ENCODE peak calls at places on chromosomes 12 and 14, in four cellular contexts. One of them, this sample, is unnamed.

GRCh38 chr14:39474416-39474911 is 42.2 kb upstream of the FBXO33 start:
- DNase-seq in GM20000: peak
- DNase-seq in HepG2: peak
- DNase-seq in uterus: no peak
- DNase-seq in this sample: no peak

GRCh38 chr14:31829256-31829923 is 247.7 kb upstream of the ARHGAP5 start:
- DNase-seq in HepG2: no peak
- DNase-seq in GM20000: no peak
- DNase-seq in uterus: no peak
- DNase-seq in this sample: no peak

GRCh38 chr12:3398196-3398789 is 92.7 kb upstream of the PRMT8 start:
- DNase-seq in HepG2: no peak
- DNase-seq in GM20000: peak
- DNase-seq in uterus: no peak
- DNase-seq in this sample: peak

GRCh38 chr12:9319044-9319841 is 111.0 kb upstream of the PZP start:
- DNase-seq in uterus: no peak
- DNase-seq in GM20000: no peak
- DNase-seq in HepG2: no peak
- DNase-seq in this sample: peak

GRCh38 chr12:51959211-51959610 is 7.7 kb downstream of the ACVR1B start:
- DNase-seq in HepG2: no peak
- DNase-seq in GM20000: no peak
- DNase-seq in uterus: peak
- DNase-seq in this sample: no peak

GRCh38 chr12:131203666-131204415 is 250.1 kb downstream of the ADGRD1 start:
- DNase-seq in GM20000: no peak
- DNase-seq in HepG2: no peak
- DNase-seq in uterus: no peak
- DNase-seq in this sample: no peak

GRCh38 chr12:12776261-12776660 is 9.2 kb upstream of the APOLD1 start:
- DNase-seq in HepG2: peak
- DNase-seq in GM20000: no peak
- DNase-seq in uterus: no peak
- DNase-seq in this sample: no peak

GRCh38 chr12:21637985-21638891 is 19.4 kb downstream of the LDHB start:
- DNase-seq in uterus: no peak
- DNase-seq in HepG2: no peak
- DNase-seq in GM20000: no peak
- DNase-seq in this sample: no peak

GRCh38 chr12:84058136-84058535 is 854.5 kb downstream of the SLC6A15 start:
- DNase-seq in GM20000: no peak
- DNase-seq in uterus: no peak
- DNase-seq in HepG2: no peak
- DNase-seq in this sample: no peak

GRCh38 chr14:54447231-54447692 is 6.1 kb upstream of the CNIH1 start:
- DNase-seq in uterus: no peak
- DNase-seq in HepG2: peak
- DNase-seq in GM20000: no peak
- DNase-seq in this sample: no peak

GRCh38 chr12:38162708-38163441 is 153.7 kb upstream of the ALG10B start:
- DNase-seq in uterus: peak
- DNase-seq in GM20000: peak
- DNase-seq in HepG2: no peak
- DNase-seq in this sample: no peak

GRCh38 chr14:58969951-58970751 is 218.3 kb upstream of the DAAM1 start:
- DNase-seq in GM20000: no peak
- DNase-seq in HepG2: no peak
- DNase-seq in uterus: no peak
- DNase-seq in this sample: no peak

GRCh38 chr12:48128800-48129199 is 9.6 kb downstream of the PFKM start:
- DNase-seq in GM20000: no peak
- DNase-seq in uterus: no peak
- DNase-seq in HepG2: no peak
- DNase-seq in this sample: no peak

GRCh38 chr12:58889557-58889956 is 30.7 kb downstream of the LRIG3 start:
- DNase-seq in HepG2: no peak
- DNase-seq in uterus: no peak
- DNase-seq in GM20000: no peak
- DNase-seq in this sample: no peak

DNA sequence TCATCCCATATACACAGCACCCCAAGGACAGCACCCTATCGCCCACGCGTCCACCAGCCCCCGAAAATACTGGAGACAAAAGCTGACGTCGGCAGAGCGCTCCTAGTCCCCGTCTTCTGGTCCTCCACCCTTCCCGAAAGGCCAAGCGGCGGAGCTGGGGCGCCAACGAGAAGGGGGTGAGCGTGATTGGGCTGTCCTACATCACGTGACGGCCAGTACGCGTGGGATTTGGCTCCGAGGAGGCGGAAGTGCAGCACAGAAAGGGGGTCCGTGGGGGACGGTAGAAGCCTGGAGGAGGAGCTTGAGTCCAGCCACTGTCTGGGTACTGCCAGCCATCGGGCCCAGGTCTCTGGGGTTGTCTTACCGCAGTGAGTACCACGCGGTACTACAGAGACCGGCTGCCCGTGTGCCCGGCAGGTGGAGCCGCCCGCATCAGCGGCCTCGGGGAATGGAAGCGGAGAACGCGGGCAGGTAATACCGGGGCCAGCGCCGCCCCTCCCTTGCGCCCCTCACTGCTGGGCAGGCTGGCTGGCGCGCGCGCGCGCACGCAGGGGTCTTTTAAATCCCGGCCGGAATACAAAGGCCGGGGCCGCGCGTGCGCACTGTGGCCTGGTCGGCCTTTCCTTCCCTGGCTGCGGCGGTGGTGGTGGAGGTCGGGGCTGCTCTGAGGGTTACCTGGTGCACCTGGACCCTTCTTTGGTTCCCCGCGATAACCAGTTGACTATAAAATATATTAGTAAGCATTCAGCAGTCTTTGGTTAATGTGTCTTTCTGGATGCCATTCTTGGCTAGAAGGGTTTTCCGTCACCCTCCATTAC is at the start of gene TDG:
- DNase-seq in GM20000: peak
- DNase-seq in uterus: peak
- DNase-seq in HepG2: peak
- DNase-seq in this sample: peak
- TF ChIP-seq CTCF in GM20000: peak
- TF ChIP-seq CTCF in uterus: peak
- TF ChIP-seq CTCF in HepG2: peak
- TF ChIP-seq CTCF in this sample: no peak

DNA sequence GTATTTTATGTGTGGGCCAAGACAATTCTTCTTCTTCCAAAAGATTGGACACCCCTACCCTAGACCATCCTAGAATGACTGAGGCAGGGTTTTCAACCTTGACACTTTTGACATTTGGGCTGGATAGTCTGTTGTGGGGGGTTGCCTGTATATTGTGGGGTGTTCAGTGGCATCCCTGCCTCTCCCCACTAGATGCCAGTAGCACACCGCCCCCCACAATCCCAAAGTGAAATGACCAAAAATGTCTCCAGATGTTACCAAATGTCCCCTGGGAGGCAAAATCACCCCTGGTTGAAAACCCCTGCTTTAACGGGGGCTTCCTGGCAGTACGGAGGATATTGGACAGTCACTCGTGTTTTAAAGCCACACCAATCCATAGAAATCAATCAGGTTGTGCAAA is 219.6 kb downstream of the PHETA1 start:
- DNase-seq in uterus: no peak
- DNase-seq in HepG2: no peak
- DNase-seq in GM20000: no peak
- DNase-seq in this sample: no peak
- TF ChIP-seq CTCF in uterus: no peak
- TF ChIP-seq CTCF in HepG2: no peak
- TF ChIP-seq CTCF in GM20000: no peak
- TF ChIP-seq CTCF in this sample: no peak

GRCh38 chr14:56207626-56208297 is 89.6 kb downstream of the PELI2 start:
- DNase-seq in GM20000: no peak
- DNase-seq in uterus: no peak
- DNase-seq in HepG2: no peak
- DNase-seq in this sample: no peak
- TF ChIP-seq CTCF in GM20000: no peak
- TF ChIP-seq CTCF in uterus: no peak
- TF ChIP-seq CTCF in HepG2: no peak
- TF ChIP-seq CTCF in this sample: no peak

DNA sequence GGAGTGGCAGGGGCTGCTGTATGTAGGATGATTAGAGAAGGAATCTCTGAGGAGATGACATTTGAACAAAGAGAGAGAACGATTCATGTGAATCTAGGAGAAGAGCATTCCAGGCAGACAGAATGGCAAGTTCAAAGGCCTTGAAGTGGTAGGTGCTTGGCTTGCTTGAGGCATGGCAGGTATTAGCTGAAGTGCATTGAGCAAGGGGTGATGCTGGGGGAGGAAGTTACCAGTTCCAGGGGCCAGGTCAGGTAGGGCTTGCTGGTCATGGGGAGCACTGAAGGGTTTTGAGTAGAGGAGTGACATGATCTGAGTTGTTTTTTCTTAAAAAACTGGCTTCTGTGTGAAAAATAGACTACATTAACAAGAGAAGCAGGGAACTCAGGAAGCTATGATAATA is 71.8 kb downstream of the SPATS2 start:
- DNase-seq in uterus: no peak
- DNase-seq in GM20000: no peak
- DNase-seq in HepG2: no peak
- DNase-seq in this sample: no peak
- TF ChIP-seq CTCF in uterus: no peak
- TF ChIP-seq CTCF in GM20000: no peak
- TF ChIP-seq CTCF in HepG2: no peak
- TF ChIP-seq CTCF in this sample: no peak

GRCh38 chr14:89956294-89957009 is 725 bp downstream of the TDP1 start:
- DNase-seq in HepG2: peak
- DNase-seq in GM20000: peak
- DNase-seq in uterus: peak
- DNase-seq in this sample: peak
- TF ChIP-seq CTCF in HepG2: no peak
- TF ChIP-seq CTCF in GM20000: no peak
- TF ChIP-seq CTCF in uterus: no peak
- TF ChIP-seq CTCF in this sample: no peak

GRCh38 chr12:41121374-41121773 is 66.7 kb upstream of the PDZRN4 start:
- DNase-seq in GM20000: no peak
- DNase-seq in HepG2: no peak
- DNase-seq in uterus: no peak
- DNase-seq in this sample: no peak
- TF ChIP-seq CTCF in GM20000: no peak
- TF ChIP-seq CTCF in HepG2: no peak
- TF ChIP-seq CTCF in uterus: no peak
- TF ChIP-seq CTCF in this sample: no peak

DNA sequence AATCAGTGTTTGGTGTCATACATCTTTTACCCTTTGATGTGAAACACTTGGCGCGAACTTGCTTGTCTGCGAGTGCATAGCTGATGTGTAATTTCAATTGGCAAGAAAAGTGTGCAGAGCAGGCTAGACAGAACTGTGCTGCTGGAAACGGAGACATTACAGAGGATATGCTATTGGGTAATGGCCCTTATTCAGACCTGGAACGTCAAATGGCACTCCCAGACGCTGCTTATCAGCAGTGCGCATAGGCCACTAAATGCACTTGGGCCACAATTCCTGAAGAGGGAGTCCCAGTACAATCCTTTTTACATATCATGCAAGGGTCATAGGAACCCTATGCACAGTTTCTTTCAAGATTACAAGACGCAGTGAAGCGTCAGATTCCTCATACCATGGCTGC is 15.7 kb upstream of the SLC10A1 start:
- DNase-seq in HepG2: peak
- DNase-seq in uterus: no peak
- DNase-seq in GM20000: no peak
- DNase-seq in this sample: no peak
- TF ChIP-seq CTCF in HepG2: peak
- TF ChIP-seq CTCF in uterus: no peak
- TF ChIP-seq CTCF in GM20000: no peak
- TF ChIP-seq CTCF in this sample: no peak

DNA sequence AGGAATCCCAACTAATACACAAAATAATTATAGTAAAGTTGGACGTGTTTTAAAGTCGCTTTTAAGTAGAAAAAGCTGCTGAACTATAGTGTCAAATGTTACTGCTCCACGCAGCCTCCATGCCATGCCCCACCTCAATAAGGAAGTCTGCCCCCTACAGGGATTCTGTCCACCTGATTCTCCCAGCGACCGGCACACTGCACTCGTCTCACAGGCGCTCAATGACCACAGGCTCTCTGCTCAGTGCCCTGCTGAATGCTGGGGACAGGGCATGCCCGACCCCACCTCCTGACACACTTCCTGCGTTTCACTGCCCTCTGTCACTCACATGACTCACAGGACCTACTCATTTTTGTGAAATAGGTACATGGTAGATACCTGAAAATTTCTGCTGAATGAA is 48.9 kb downstream of the BDKRB1 start:
- DNase-seq in GM20000: no peak
- DNase-seq in HepG2: no peak
- DNase-seq in uterus: no peak
- DNase-seq in this sample: no peak
- TF ChIP-seq CTCF in GM20000: no peak
- TF ChIP-seq CTCF in HepG2: peak
- TF ChIP-seq CTCF in uterus: no peak
- TF ChIP-seq CTCF in this sample: peak

This sample was measured in GM13977.